ENCODE peak calls at places on chromosomes 2 and 18, in eight cellular contexts. L is GM23248, Z is fibroblast of lung, P is A549, H is neuronal stem cell, J is PC-9, B is GM23338, Y is IMR-90. R is an unnamed sample.

GRCh38 chr2:240503375-240503774 is 54.4 kb downstream of the ANKMY1 start:
- DNase-seq in Z (no peak), L (no peak), P (no peak), B (no peak), Y (no peak), H (no peak), J (no peak), R (no peak)

GRCh38 chr2:9638532-9638931 is 7.7 kb upstream of the YWHAQ start:
- DNase-seq in B (no peak), Y (peak; percentile 97), L (peak; percentile 98), P (peak; percentile 89), H (no peak), Z (peak; percentile 92), J (peak; percentile 80), R (no peak)

GRCh38 chr2:207258191-207258991 is 92.6 kb upstream of the KLF7 start:
- DNase-seq in J (peak; percentile 75), P (peak; percentile 66), Z (peak; percentile 100), H (no peak), B (no peak), Y (peak; percentile 100), L (peak; percentile 99), R (peak; percentile 97)

GRCh38 chr2:86337235-86338099 is at the start of gene REEP1:
- DNase-seq in L (peak; percentile 50), Z (peak; percentile 13), J (peak; percentile 16), P (peak; percentile 34), B (peak; percentile 67), Y (no peak), H (peak; percentile 33), R (no peak)

GRCh38 chr2:231450548-231450989 is 13.7 kb downstream of the NCL start:
- DNase-seq in L (no peak), Z (no peak), P (no peak), B (no peak), Y (no peak), J (no peak), H (no peak), R (peak; percentile 65)

GRCh38 chr18:78528437-78529228 is 451.0 kb upstream of the SALL3 start:
- DNase-seq in J (no peak), B (no peak), Z (no peak), H (no peak), P (no peak), L (no peak), Y (no peak), R (no peak)

GRCh38 chr2:152247337-152247695 is 71.8 kb upstream of the STAM2 start:
- DNase-seq in B (no peak), P (no peak), Y (peak; percentile 55), H (no peak), J (no peak), L (peak; percentile 73), Z (peak; percentile 69), R (no peak)

GRCh38 chr2:237682151-237682550 is 54.8 kb downstream of the LRRFIP1 start:
- DNase-seq in Z (no peak), J (no peak), H (no peak), L (no peak), Y (no peak), P (no peak), B (no peak), R (no peak)

GRCh38 chr2:238019962-238020361 is 40.8 kb upstream of the SCLY start:
- DNase-seq in Y (no peak), P (no peak), L (peak; percentile 50), H (no peak), B (no peak), J (no peak), Z (peak; percentile 11), R (no peak)

GRCh38 chr2:169828141-169828811 is 1.0 kb downstream of the UBR3 start:
- DNase-seq in Z (peak; percentile 65), P (no peak), H (peak; percentile 56), J (peak; percentile 11), B (peak; percentile 27), Y (peak; percentile 41), L (peak; percentile 54), R (peak; percentile 80)

GRCh38 chr2:82511894-82512293 is 1947.2 kb downstream of the SUCLG1 start:
- DNase-seq in H (no peak), Y (no peak), Z (no peak), J (no peak), B (no peak), P (no peak), L (no peak), R (no peak)

GRCh38 chr18:69109686-69110085 is 291.0 kb upstream of the DOK6 start:
- DNase-seq in H (no peak), Y (peak; percentile 0), L (peak; percentile 60), B (no peak), P (no peak), Z (peak; percentile 5), J (no peak), R (no peak)

GRCh38 chr2:36481709-36482108 is 116.3 kb downstream of the FEZ2 start:
- DNase-seq in H (no peak), Z (no peak), J (no peak), B (no peak), P (no peak), Y (no peak), L (no peak), R (no peak)

GRCh38 chr2:24877646-24878045 is 42.4 kb downstream of the ADCY3 start:
- DNase-seq in Y (no peak), L (no peak), J (no peak), P (no peak), H (no peak), Z (no peak), B (no peak), R (no peak)

GRCh38 chr2:239383036-239383795 is 17.6 kb downstream of the HDAC4 start:
- DNase-seq in Y (no peak), P (no peak), J (no peak), Z (no peak), H (no peak), L (no peak), B (no peak), R (no peak)

GRCh38 chr2:122322815-122323214 is 567.4 kb downstream of the TSN start:
- DNase-seq in J (no peak), L (no peak), B (peak; percentile 4), Y (no peak), H (no peak), Z (no peak), P (no peak), R (no peak)

GRCh38 chr18:50192903-50193795 is 1.8 kb downstream of the MYO5B start:
- DNase-seq in H (no peak), L (no peak), Z (no peak), B (peak; percentile 44), P (no peak), Y (no peak), J (peak; percentile 28), R (no peak)

GRCh38 chr18:49669403-49669802 is 107.5 kb downstream of the LIPG start:
- DNase-seq in Z (peak; percentile 49), H (no peak), B (no peak), Y (no peak), L (no peak), J (no peak), P (no peak), R (no peak)

GRCh38 chr18:54390838-54391237 is 33.1 kb downstream of the C18orf54 start:
- DNase-seq in B (no peak), P (no peak), Z (no peak), L (no peak), H (no peak), Y (no peak), J (no peak), R (no peak)

GRCh38 chr2:215454519-215454918 is 18.7 kb upstream of the FN1 start:
- DNase-seq in J (no peak), Y (no peak), Z (peak; percentile 27), L (peak; percentile 55), B (peak; percentile 62), H (peak; percentile 11), P (peak; percentile 23), R (peak; percentile 72)

GRCh38 chr2:133655565-133656113 is 87.4 kb upstream of the NCKAP5 start:
- DNase-seq in B (no peak), Y (no peak), P (no peak), Z (no peak), J (no peak), H (no peak), L (peak; percentile 34), R (no peak)

GRCh38 chr2:167188596-167188967 is 300.3 kb downstream of the XIRP2 start:
- DNase-seq in B (no peak), J (no peak), Y (no peak), Z (peak; percentile 8), L (no peak), P (no peak), H (no peak), R (no peak)
- H3K4me3 ChIP-seq in B (no peak overlapping the region), J (no peak overlapping the region), Y (no peak overlapping the region), Z (no peak overlapping the region), L (no peak overlapping the region), P (no peak overlapping the region), H (no peak overlapping the region), R (no peak overlapping the region)

DNA sequence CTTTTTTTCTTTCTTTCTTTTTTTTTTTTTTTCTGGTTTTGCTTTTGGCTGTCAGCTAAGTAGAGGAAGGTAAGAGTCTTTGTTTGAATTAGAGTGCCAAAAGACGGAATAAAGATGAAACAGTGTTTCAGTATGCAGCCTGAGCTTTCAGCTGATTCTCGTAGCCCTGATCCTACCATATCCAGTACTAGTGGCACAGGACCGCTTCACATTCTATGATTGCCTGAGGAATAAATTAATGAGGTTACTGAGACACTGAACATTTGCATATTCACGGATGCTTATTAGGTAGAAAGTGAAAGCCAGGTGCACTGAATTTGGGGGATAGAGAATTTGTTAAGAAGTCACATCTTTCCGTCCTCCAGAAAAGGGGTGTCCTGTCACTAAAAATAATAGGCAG is 421.5 kb upstream of the POU3F3 start:
- DNase-seq in Z (no peak), J (no peak), B (no peak), L (no peak), P (no peak), H (no peak), Y (no peak), R (no peak)
- H3K4me2 ChIP-seq in Z (no peak overlapping the region), J (no peak overlapping the region), B (no peak overlapping the region), L (no peak overlapping the region), P (no peak overlapping the region), H (no peak overlapping the region), Y (no peak overlapping the region), R (no peak overlapping the region)

DNA sequence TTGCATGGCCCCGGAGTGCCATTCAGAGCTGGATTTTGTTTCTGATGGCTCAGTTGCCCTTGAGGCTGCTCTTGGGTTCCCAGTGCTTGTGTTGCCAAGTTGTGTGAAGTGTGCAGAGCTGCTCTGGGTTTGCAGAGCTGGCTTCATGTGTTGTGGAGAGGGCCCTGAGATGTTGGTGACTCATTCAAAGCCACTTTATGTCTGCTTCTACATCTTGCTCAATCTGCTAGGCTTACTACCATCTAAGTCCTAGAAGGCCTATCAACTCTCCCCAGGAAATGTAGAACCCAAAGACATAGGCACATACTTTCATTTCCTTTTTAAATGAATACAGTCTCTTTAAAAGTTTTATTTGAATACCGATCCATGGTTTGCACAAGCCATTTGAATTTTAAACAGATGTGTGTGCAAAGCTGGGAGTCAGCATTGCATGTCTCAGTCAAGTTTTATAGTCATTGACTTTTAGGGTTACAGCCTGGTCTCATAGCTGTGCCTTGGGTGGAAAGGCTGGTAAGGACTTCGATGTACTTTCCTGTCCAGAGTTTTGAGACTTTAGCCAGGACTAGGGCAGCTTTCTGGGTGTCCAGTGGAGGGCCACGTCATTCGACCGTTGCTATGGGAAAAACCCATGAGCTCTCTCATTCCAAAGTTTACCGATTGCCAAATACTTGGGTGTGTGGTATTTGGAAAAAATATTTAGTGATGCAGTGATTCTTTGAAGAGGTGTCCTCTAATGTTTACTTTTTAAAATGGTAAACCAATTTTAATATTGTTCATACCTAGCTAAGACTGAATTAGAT is 105.0 kb downstream of the LTBP1 start:
- DNase-seq in H (no peak), J (no peak), L (peak; percentile 95), Z (peak; percentile 61), B (no peak), Y (peak; percentile 70), P (peak; percentile 66), R (peak; percentile 74)
- H3K4me3 ChIP-seq in H (no peak overlapping the region), J (no peak overlapping the region), L (peak overlapping the region; percentile 47), Z (no peak overlapping the region), B (no peak overlapping the region), Y (no peak overlapping the region), P (peak overlapping the region; percentile 8), R (no peak overlapping the region)

GRCh38 chr2:115529627-115530026 is 1087.2 kb downstream of the DPP10 start:
- DNase-seq in Z (no peak), B (no peak), L (no peak), H (no peak), Y (no peak), P (no peak), J (no peak), R (no peak)
- H3K4me2 ChIP-seq in Z (no peak overlapping the region), B (no peak overlapping the region), L (no peak overlapping the region), H (no peak overlapping the region), Y (no peak overlapping the region), P (no peak overlapping the region), J (no peak overlapping the region), R (no peak overlapping the region)